ENCODE peak calls at places on chromosome 20, in seven cellular contexts. R, S, C, Z, A, W and V are unnamed samples.
A peak's percentile ranks its signal among the peaks of the same experiment; 100 is the strongest.

GRCh38 chr20:18360601-18361000 is 72.3 kb downstream of the ZNF133 start:
- DNase-seq in Z (no peak), C (no peak), S (no peak), R (no peak), W (no peak), A (no peak), V (no peak)

GRCh38 chr20:9467995-9468394 is 46.4 kb upstream of the LAMP5 start:
- DNase-seq in R (no peak), C (no peak), Z (no peak), A (no peak), W (peak; percentile 5), S (no peak), V (no peak)

GRCh38 chr20:5154543-5154925 is 27.7 kb downstream of the CDS2 start:
- DNase-seq in Z (no peak), R (no peak), W (no peak), C (no peak), A (no peak), S (no peak), V (no peak)

GRCh38 chr20:13259921-13260320 is 38.8 kb downstream of the ISM1 start:
- DNase-seq in S (no peak), C (no peak), Z (no peak), R (no peak), W (no peak), A (no peak), V (no peak)

GRCh38 chr20:42219005-42219404 is 600.8 kb upstream of the CHD6 start:
- DNase-seq in W (no peak), S (no peak), Z (no peak), R (no peak), C (no peak), A (no peak), V (no peak)

GRCh38 chr20:11796041-11796440 is 121.7 kb upstream of the BTBD3 start:
- DNase-seq in A (no peak), Z (no peak), C (no peak), W (no peak), S (peak; percentile 38), R (no peak), V (no peak)

GRCh38 chr20:2692036-2692885 is at the start of gene EBF4:
- DNase-seq in S (peak; percentile 15), C (peak; percentile 10), A (no peak), W (peak; percentile 75), R (peak; percentile 44), Z (no peak), V (no peak)

GRCh38 chr20:9262653-9263194 is 193.8 kb downstream of the PLCB4 start:
- DNase-seq in W (no peak), S (no peak), R (no peak), A (no peak), C (peak; percentile 35), Z (no peak), V (no peak)

GRCh38 chr20:33209789-33210188 is 7.4 kb upstream of the BPIFA3 start:
- DNase-seq in S (peak; percentile 49), W (peak; percentile 93), A (no peak), C (peak; percentile 71), Z (peak; percentile 20), R (peak; percentile 75), V (peak; percentile 15)

GRCh38 chr20:50727792-50728485 is 3.4 kb upstream of the PARD6B start:
- DNase-seq in R (no peak), S (peak; percentile 53), W (no peak), Z (no peak), C (no peak), A (no peak), V (peak; percentile 89)

GRCh38 chr20:38221041-38221589 is 39.4 kb downstream of the KIAA1755 start:
- DNase-seq in R (peak; percentile 73), W (peak; percentile 92), Z (no peak), A (no peak), C (peak; percentile 68), S (peak; percentile 50), V (no peak)

GRCh38 chr20:49784291-49784690 is 28.3 kb upstream of the SLC9A8 start:
- DNase-seq in S (no peak), W (no peak), R (no peak), Z (no peak), C (no peak), A (no peak), V (no peak)

GRCh38 chr20:22763257-22763906 is 179.0 kb upstream of the FOXA2 start:
- DNase-seq in Z (no peak), A (no peak), C (peak; percentile 64), S (no peak), R (no peak), W (no peak), V (peak; percentile 45)

GRCh38 chr20:24460712-24461111 is 8.7 kb upstream of the SYNDIG1 start:
- DNase-seq in Z (no peak), C (peak; percentile 10), S (no peak), A (no peak), R (no peak), W (no peak), V (no peak)
- TF ChIP-seq CTCF in Z (no peak), C (peak; percentile 47), S (no peak), A (no peak), R (no peak), W (no peak), V (no peak)

GRCh38 chr20:3751284-3751663 is 16.3 kb downstream of the ADISSP start:
- DNase-seq in A (no peak), R (no peak), W (no peak), Z (no peak), S (no peak), C (no peak), V (no peak)

GRCh38 chr20:3749087-3749688 is 16.7 kb downstream of the HSPA12B start:
- DNase-seq in C (no peak), Z (no peak), S (no peak), W (no peak), A (no peak), R (no peak), V (no peak)

GRCh38 chr20:3748073-3748472 is 15.6 kb downstream of the HSPA12B start:
- DNase-seq in R (no peak), Z (no peak), S (no peak), A (no peak), C (no peak), W (no peak), V (no peak)

GRCh38 chr20:3751664-3752385 is 15.7 kb downstream of the ADISSP start:
- DNase-seq in Z (no peak), A (no peak), R (no peak), C (no peak), W (peak; percentile 57), S (no peak), V (no peak)

DNA sequence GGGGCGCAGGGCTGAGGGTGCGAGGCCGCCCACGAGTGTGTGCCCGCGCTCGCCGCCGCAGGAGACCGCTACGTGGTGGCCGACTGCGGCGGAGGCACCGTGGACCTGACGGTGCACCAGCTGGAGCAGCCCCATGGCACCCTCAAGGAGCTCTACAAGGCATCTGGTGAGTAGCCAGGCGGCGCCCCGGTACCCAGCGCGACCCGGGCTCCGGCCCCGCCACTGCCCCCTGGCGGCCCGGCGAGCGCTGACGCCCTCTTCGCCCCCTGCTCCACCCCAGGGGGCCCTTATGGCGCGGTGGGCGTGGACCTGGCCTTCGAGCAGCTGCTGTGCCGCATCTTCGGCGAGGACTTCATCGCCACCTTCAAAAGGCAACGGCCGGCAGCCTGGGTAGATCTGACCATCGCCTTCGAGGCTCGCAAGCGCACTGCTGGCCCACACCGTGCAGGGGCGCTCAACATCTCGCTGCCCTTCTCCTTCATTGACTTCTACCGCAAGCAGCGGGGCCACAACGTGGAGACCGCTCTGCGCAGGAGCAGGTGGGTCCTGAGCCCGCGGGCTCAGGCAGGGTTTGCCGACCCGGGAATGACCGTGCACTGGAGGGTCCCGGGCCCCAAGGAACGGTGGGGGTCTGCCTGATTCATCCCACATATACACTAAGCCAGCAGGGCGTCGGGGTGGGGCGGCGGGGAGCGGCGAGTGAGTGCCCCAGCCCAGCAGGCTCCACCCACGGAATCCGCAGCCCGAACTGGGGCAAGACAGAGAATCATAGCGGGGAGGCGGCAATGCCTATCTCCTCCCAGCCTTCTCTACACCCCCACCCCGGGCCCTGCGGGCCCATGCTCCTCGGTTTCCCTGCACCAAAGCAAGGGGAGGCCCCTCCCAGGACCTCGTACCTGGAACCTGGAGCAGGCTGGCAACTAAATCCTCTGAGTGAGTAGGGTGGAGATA is 17.5 kb downstream of the HSPA12B start:
- DNase-seq in C (no peak), Z (no peak), W (peak; percentile 84), S (no peak), A (no peak), R (peak; percentile 49), V (no peak)
- TF ChIP-seq CTCF in C (peak; percentile 34), Z (peak; percentile 22), W (peak; percentile 92), S (no peak), A (peak; percentile 98), R (peak; percentile 88), V (peak; percentile 73)

GRCh38 chr20:46559685-46560440 is 9.4 kb upstream of the OCSTAMP start:
- DNase-seq in Z (no peak), W (no peak), S (no peak), A (no peak), C (peak; percentile 41), R (no peak), V (no peak)
- TF ChIP-seq CTCF in Z (no peak), W (no peak), S (no peak), A (peak; percentile 54), C (peak; percentile 47), R (no peak), V (peak; percentile 9)

GRCh38 chr20:32207626-32208498 is at the start of the genes PLAGL2 and POFUT1:
- DNase-seq in C (peak; percentile 87), W (peak; percentile 93), R (peak; percentile 82), A (peak; percentile 32), Z (peak; percentile 42), S (peak; percentile 78), V (peak; percentile 40)
- TF ChIP-seq CTCF in C (peak; percentile 17), W (no peak), R (no peak), A (no peak), Z (no peak), S (no peak), V (peak; percentile 14)

GRCh38 chr20:25139061-25139705 is 56.3 kb upstream of the ENTPD6 start:
- DNase-seq in W (no peak), R (no peak), S (no peak), C (no peak), A (peak; percentile 5), Z (no peak), V (no peak)
- TF ChIP-seq CTCF in W (no peak), R (no peak), S (no peak), C (no peak), A (peak; percentile 70), Z (no peak), V (no peak)

DNA sequence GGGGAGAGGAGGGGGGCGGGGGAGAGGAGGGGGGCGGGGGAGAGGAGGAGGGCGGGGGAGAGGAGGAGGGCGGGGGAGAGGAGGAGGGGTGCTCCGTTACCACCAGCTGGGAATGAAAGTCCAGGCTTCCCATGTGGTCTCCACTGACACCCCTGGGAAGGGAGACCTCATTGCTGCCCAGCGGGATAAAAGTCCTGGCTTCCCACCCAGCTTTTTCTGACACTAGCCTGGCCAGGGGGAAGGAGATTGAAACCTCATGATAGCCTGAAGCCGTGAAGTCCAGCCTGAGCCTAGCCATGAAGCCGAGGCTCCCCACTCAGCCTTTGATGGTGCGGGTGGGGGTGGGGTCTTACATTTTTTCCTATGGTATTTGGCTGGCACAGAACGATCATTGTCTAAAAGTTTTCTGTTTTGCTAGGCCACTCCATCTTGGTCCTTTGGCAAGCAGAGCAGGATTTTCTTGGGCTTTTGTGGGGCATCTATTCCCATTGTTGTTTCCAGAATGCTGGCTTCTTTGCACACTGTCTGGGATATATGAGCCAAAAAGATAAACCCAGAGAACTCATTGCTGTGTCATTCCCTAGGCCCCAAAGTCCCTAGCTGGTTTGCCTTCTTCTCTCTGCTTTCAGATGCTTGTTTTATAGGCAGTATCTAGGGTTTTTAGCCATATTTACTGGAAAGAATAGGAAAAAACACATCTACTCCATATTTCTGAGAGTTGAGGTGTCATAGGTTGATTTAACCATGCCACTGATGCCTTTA is 67.9 kb upstream of the RNF24 start:
- DNase-seq in S (no peak), Z (no peak), C (no peak), R (no peak), A (no peak), W (peak; percentile 42), V (no peak)
- TF ChIP-seq CTCF in S (no peak), Z (no peak), C (no peak), R (no peak), A (no peak), W (no peak), V (no peak)